ENCODE peak calls at places on chromosomes 7 and 10, in ten cellular contexts. C is GM13977, P is B cell, X is heart left ventricle, R is tibial nerve, F is kidney epithelial cell, I is fibroblast of the aortic adventitia, M is bronchial epithelial cell, U is fibroblast of pulmonary artery, E is neural crest cell. B is an unnamed sample.

GRCh38 chr10:55410415-55410885 is 609.4 kb upstream of the PCDH15 start:
- DNase-seq in M (no peak), P (no peak), C (no peak), F (no peak), R (no peak), U (peak), I (no peak), X (peak), E (peak), B (no peak)

GRCh38 chr7:51261950-51262795 is 54.4 kb downstream of the COBL start:
- DNase-seq in I (no peak), R (no peak), E (no peak), M (no peak), U (no peak), P (no peak), X (no peak), C (no peak), F (no peak), B (no peak)

GRCh38 chr7:35630573-35630972 is 64.4 kb downstream of the HERPUD2 start:
- DNase-seq in M (peak), F (no peak), U (peak), P (no peak), E (no peak), R (no peak), C (no peak), I (peak), X (no peak), B (no peak)

GRCh38 chr10:101566333-101567164 is 21.5 kb downstream of the POLL start:
- DNase-seq in F (no peak), X (no peak), I (peak), C (peak), U (peak), E (no peak), R (no peak), P (no peak), M (no peak), B (peak)

GRCh38 chr7:85176197-85176596 is 10.7 kb downstream of the SEMA3D start:
- DNase-seq in P (no peak), U (no peak), C (no peak), R (no peak), X (no peak), F (no peak), E (no peak), M (peak), I (peak), B (no peak)

GRCh38 chr7:139452948-139453672 is 30.4 kb downstream of the KLRG2 start:
- DNase-seq in F (no peak), M (no peak), X (no peak), R (no peak), C (no peak), P (no peak), I (peak), E (no peak), U (peak), B (no peak)

GRCh38 chr7:140275069-140275961 is 98.5 kb upstream of the KDM7A start:
- DNase-seq in P (no peak), E (no peak), I (peak), R (peak), U (peak), M (no peak), F (no peak), X (no peak), C (no peak), B (no peak)

GRCh38 chr10:75640803-75641202 is 209.4 kb downstream of the LRMDA start:
- DNase-seq in P (no peak), F (no peak), X (no peak), M (no peak), R (no peak), E (no peak), C (no peak), U (no peak), I (no peak), B (no peak)

GRCh38 chr10:132539894-132540293 is 2.3 kb downstream of the INPP5A start:
- DNase-seq in M (peak), P (no peak), I (peak), F (no peak), U (peak), E (no peak), C (no peak), X (no peak), R (no peak), B (no peak)

GRCh38 chr10:50991496-50992355 is 82.6 kb upstream of the PRKG1 start:
- DNase-seq in E (no peak), X (peak), F (no peak), I (peak), R (no peak), P (no peak), U (peak), C (no peak), M (no peak), B (peak)

DNA sequence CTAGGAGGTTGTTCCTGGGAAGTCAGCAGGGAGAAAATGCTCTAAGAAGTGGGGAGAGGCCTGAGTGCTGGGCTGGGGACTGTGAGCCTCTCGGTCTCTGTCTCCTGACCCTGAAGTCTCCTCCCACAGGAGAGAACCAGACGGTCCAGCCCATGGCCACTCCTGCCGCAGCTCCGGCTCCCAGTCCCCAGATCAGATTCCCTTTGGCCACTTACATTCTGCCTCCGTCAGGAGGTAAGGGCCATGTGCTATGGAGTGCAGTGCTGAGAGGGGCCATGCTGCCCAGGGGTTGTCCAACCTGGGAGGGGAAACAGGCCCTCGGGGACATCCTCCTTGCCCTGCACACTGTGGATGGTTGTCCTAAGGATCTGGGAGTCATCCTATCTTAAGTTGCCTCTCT is 21.3 kb upstream of the ZNF467 start:
- DNase-seq in F (no peak), I (no peak), C (no peak), R (no peak), P (no peak), X (no peak), M (no peak), E (no peak), U (no peak), B (no peak)
- TF ChIP-seq CTCF in F (no peak), I (no peak), C (no peak), R (no peak), P (no peak), X (no peak), M (no peak), E (no peak), U (no peak), B (no peak)

GRCh38 chr10:4541292-4541691 is 284.7 kb upstream of the AKR1E2 start:
- DNase-seq in U (peak), C (no peak), E (no peak), I (peak), R (no peak), M (peak), P (no peak), X (no peak), F (peak), B (no peak)
- TF ChIP-seq CTCF in U (peak), C (no peak), E (no peak), I (peak), R (no peak), M (peak), P (no peak), X (no peak), F (peak), B (no peak)

DNA sequence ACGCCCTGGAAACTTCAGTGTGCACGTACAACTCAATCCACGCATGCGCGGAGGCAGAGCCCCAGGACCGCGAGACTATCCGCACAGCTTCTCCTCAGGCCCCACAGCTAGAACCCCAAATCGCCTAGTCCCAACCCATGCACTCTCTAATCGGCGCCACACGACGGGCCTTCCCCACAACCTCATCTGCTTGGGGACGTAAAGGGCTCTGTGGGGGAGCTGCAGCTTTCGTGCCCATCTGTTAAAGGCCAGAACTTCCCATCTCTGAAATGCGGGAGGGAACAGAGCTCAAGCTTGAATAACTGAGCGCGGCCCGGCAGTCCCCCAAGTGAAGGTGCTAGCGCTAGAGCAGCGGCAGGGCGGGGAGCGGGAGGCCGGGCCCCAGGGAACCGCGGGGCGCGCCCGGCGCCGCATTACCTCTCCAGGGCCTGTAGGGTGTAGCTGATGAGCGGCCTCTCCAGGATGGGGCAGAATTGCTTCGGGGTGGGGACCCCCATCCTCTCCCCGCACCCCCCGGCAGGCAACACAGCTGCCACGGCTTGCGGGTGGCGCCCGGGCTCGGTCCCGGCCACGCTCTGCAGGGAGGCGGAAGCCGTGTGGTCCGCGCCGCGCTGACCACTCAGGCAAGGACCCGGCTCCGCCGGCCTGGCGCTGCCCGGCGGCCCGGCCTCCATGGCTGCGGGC is 547 bp downstream of the CRPPA start:
- DNase-seq in M (peak), P (peak), X (peak), R (peak), F (peak), I (peak), C (peak), U (peak), E (peak), B (peak)
- TF ChIP-seq CTCF in M (peak), P (peak), X (peak), R (peak), F (no peak), I (peak), C (no peak), U (peak), E (peak), B (peak)

GRCh38 chr10:114724295-114724694 is 66.2 kb upstream of the ABLIM1 start:
- DNase-seq in R (no peak), M (peak), I (no peak), X (no peak), P (no peak), F (no peak), U (no peak), E (no peak), C (no peak), B (no peak)
- TF ChIP-seq CTCF in R (no peak), M (no peak), I (no peak), X (no peak), P (no peak), F (no peak), U (no peak), E (no peak), C (no peak), B (no peak)

DNA sequence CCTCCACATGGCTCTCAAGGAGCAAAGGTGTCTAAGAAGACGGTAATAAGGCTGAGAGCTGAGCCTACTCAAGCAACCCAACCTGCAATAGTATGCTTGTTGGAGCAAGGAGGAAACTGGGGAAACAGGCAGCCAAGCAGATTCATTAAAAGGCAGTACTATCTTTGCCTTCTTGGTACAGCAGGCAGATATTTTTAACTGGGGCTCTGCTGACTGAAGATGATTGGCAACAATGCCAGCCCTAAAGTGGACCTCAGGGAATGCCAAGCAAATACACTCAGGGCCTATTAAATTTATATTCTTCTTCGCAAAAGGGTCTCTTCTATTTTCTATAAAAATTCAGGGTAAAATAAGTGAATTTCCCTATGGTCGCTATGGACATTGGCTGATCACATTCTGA is 109.4 kb upstream of the PCGF5 start:
- DNase-seq in I (no peak), F (no peak), U (no peak), X (no peak), R (no peak), E (no peak), P (no peak), C (no peak), M (no peak), B (no peak)
- TF ChIP-seq CTCF in I (no peak), F (no peak), U (no peak), X (no peak), R (no peak), E (no peak), P (no peak), C (no peak), M (no peak), B (no peak)

DNA sequence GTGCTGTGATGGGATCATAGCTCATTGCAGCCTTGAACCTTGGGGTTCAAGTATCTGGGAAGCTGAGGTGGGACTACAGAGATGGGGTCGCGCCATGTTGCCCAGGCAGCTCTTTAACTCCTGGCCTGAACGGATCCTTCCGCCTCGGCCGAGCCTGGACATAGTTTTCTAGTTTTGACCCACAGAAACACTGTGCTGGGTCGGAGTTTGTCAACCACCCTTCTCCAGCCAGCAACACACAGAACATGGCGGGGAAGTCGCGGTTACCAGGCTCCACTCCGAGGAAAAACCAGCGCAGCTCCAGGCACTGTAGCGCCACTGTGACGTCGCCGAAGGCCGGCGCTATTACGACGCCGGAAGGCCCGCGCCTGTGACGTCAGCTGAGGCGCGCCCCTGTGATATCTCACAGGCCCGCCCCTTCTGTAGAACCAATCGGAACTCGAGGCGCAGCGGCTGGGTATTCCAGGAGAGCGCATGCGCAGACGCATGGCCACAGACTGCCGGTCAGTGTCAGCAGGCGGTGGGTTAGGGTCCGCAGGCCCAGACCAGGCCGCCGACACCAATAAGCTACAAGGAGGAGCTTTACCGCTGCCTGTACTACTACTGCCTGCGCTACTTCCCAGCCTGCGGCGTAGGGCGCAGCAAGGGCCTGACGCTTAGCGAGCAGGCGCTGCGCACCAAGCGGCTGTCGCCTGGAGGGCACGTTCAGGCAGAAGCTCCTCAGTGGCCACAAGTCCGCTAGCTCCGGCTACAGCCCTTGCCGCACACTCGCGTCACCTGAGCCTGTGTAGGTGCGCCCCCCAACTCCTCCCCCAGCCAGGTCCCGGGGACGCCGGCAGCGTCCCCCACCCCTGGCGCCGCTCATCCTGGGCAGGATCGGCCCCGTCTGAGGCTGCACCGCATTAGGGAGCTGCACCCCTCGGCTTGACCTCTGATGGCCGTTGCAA is 135.2 kb upstream of the KCTD7 start:
- DNase-seq in I (peak), X (peak), M (peak), C (peak), P (peak), U (peak), F (peak), E (peak), R (peak), B (peak)
- TF ChIP-seq CTCF in I (peak), X (peak), M (peak), C (no peak), P (no peak), U (peak), F (no peak), E (peak), R (no peak), B (peak)

DNA sequence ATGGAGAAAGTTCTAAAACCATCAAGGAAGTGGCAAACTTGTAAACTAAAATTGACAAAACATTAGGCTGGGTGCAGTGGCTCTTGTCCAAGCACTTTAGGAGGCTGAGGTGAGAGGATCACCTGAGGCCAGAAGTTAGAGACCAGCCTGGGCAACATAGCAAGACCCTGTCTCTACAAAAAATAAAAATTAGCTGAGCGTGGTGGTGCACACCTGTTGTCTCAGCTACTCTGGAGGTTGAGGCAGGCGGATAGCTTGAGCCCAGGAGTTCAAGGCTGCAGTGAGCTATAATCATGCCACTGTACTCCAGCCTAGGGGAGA is 29.4 kb upstream of the HNRNPH3 start:
- DNase-seq in X (no peak), C (no peak), E (no peak), U (no peak), I (no peak), R (no peak), F (no peak), P (no peak), M (no peak), B (no peak)
- TF ChIP-seq CTCF in X (no peak), C (no peak), E (no peak), U (no peak), I (no peak), R (peak), F (no peak), P (peak), M (no peak), B (no peak)

DNA sequence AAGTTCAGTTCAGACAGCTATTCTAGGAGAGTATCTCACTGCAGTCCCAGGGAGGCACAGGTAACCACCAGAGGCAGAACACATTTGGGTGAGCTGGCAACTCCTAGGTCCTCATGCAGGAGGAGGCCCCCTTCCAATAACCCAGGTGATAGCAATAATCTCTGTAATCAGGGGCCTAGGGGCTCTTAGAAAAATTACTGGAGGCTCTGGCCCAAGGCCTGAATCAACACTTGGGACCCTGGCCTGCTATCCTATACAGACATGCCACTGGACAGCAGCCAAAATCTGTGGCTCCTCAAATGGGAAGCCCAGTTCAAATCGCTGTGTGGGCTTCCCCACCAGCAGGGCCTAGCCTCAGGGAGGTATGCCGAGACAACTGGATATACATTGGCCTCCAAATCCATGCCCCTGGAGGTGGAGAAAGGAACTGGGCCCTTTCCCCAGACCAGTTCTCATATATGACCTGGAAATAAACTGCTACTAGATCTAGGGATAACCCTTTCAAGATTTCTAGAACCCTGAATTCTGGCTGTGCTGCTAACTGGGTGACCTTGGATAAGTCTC is 1.6 kb downstream of the AVPI1 start:
- DNase-seq in E (no peak), I (peak), F (no peak), P (no peak), R (peak), M (peak), X (no peak), U (peak), C (no peak), B (no peak)
- TF ChIP-seq CTCF in E (peak), I (peak), F (peak), P (no peak), R (peak), M (peak), X (no peak), U (peak), C (no peak), B (peak)

B was measured in progenitor cell of endocrine pancreas.